ENCODE peak calls at places on chromosomes 3 and 15, in ten cellular contexts. One of them, this sample, is unnamed.

GRCh38 chr15:76904461-76905012 is 603 bp downstream of the SCAPER start:
- DNase-seq in K562: no peak
- DNase-seq in HL-60: no peak
- DNase-seq in heart left ventricle: no peak
- DNase-seq in hepatocyte: peak
- DNase-seq in keratinocyte: no peak
- DNase-seq in esophagus squamous epithelium: no peak
- DNase-seq in HepG2: peak
- DNase-seq in mammary epithelial cell: peak
- DNase-seq in AG04450: no peak
- DNase-seq in this sample: no peak

GRCh38 chr3:170178631-170179030 is 2.9 kb downstream of the PHC3 start:
- DNase-seq in HL-60: no peak
- DNase-seq in keratinocyte: no peak
- DNase-seq in K562: no peak
- DNase-seq in mammary epithelial cell: no peak
- DNase-seq in AG04450: no peak
- DNase-seq in hepatocyte: no peak
- DNase-seq in HepG2: no peak
- DNase-seq in esophagus squamous epithelium: no peak
- DNase-seq in heart left ventricle: no peak
- DNase-seq in this sample: no peak

GRCh38 chr15:67805871-67806538 is 19.3 kb upstream of the SKOR1 start:
- DNase-seq in hepatocyte: no peak
- DNase-seq in esophagus squamous epithelium: no peak
- DNase-seq in heart left ventricle: no peak
- DNase-seq in AG04450: no peak
- DNase-seq in keratinocyte: no peak
- DNase-seq in mammary epithelial cell: no peak
- DNase-seq in HepG2: no peak
- DNase-seq in HL-60: no peak
- DNase-seq in K562: no peak
- DNase-seq in this sample: peak

GRCh38 chr3:49997862-49998261 is 57.9 kb downstream of the RBM6 start:
- DNase-seq in keratinocyte: no peak
- DNase-seq in HL-60: no peak
- DNase-seq in heart left ventricle: no peak
- DNase-seq in esophagus squamous epithelium: no peak
- DNase-seq in HepG2: no peak
- DNase-seq in AG04450: no peak
- DNase-seq in K562: no peak
- DNase-seq in hepatocyte: no peak
- DNase-seq in mammary epithelial cell: no peak
- DNase-seq in this sample: no peak

GRCh38 chr3:117977504-117978228 is 1057.0 kb downstream of the IGSF11 start:
- DNase-seq in K562: no peak
- DNase-seq in esophagus squamous epithelium: no peak
- DNase-seq in keratinocyte: no peak
- DNase-seq in mammary epithelial cell: no peak
- DNase-seq in HepG2: no peak
- DNase-seq in heart left ventricle: no peak
- DNase-seq in HL-60: no peak
- DNase-seq in AG04450: no peak
- DNase-seq in hepatocyte: no peak
- DNase-seq in this sample: no peak

GRCh38 chr3:23324745-23325144 is 121.6 kb downstream of the UBE2E2 start:
- DNase-seq in AG04450: peak
- DNase-seq in HepG2: no peak
- DNase-seq in K562: no peak
- DNase-seq in mammary epithelial cell: peak
- DNase-seq in heart left ventricle: no peak
- DNase-seq in keratinocyte: no peak
- DNase-seq in hepatocyte: no peak
- DNase-seq in HL-60: no peak
- DNase-seq in esophagus squamous epithelium: no peak
- DNase-seq in this sample: no peak

GRCh38 chr3:44114142-44114541 is 127.5 kb upstream of the TOPAZ1 start:
- DNase-seq in HepG2: peak
- DNase-seq in mammary epithelial cell: no peak
- DNase-seq in hepatocyte: peak
- DNase-seq in AG04450: no peak
- DNase-seq in heart left ventricle: peak
- DNase-seq in keratinocyte: no peak
- DNase-seq in esophagus squamous epithelium: no peak
- DNase-seq in K562: peak
- DNase-seq in HL-60: no peak
- DNase-seq in this sample: no peak

GRCh38 chr3:145972851-145973250 is 188.1 kb downstream of the PLOD2 start:
- DNase-seq in keratinocyte: no peak
- DNase-seq in mammary epithelial cell: no peak
- DNase-seq in esophagus squamous epithelium: no peak
- DNase-seq in HL-60: no peak
- DNase-seq in hepatocyte: no peak
- DNase-seq in K562: no peak
- DNase-seq in heart left ventricle: no peak
- DNase-seq in AG04450: no peak
- DNase-seq in HepG2: no peak
- DNase-seq in this sample: no peak

GRCh38 chr15:81723758-81724157 is 322.1 kb downstream of the MEX3B start:
- DNase-seq in mammary epithelial cell: no peak
- DNase-seq in hepatocyte: peak
- DNase-seq in HL-60: no peak
- DNase-seq in HepG2: no peak
- DNase-seq in AG04450: no peak
- DNase-seq in heart left ventricle: no peak
- DNase-seq in keratinocyte: no peak
- DNase-seq in esophagus squamous epithelium: no peak
- DNase-seq in K562: no peak
- DNase-seq in this sample: no peak

GRCh38 chr3:194489736-194490612 is 3.2 kb upstream of the ATP13A3 start:
- DNase-seq in hepatocyte: no peak
- DNase-seq in HepG2: no peak
- DNase-seq in mammary epithelial cell: no peak
- DNase-seq in AG04450: no peak
- DNase-seq in esophagus squamous epithelium: no peak
- DNase-seq in K562: no peak
- DNase-seq in heart left ventricle: no peak
- DNase-seq in HL-60: no peak
- DNase-seq in keratinocyte: no peak
- DNase-seq in this sample: no peak

GRCh38 chr3:131421957-131422498 is 40.5 kb downstream of the NUDT16 start:
- DNase-seq in HepG2: no peak
- DNase-seq in esophagus squamous epithelium: no peak
- DNase-seq in AG04450: no peak
- DNase-seq in keratinocyte: no peak
- DNase-seq in mammary epithelial cell: no peak
- DNase-seq in HL-60: no peak
- DNase-seq in K562: no peak
- DNase-seq in hepatocyte: no peak
- DNase-seq in heart left ventricle: no peak
- DNase-seq in this sample: no peak

GRCh38 chr3:133941390-133941789 is 45.7 kb upstream of the RAB6B start:
- DNase-seq in K562: no peak
- DNase-seq in keratinocyte: no peak
- DNase-seq in AG04450: no peak
- DNase-seq in hepatocyte: no peak
- DNase-seq in HepG2: no peak
- DNase-seq in esophagus squamous epithelium: no peak
- DNase-seq in HL-60: no peak
- DNase-seq in heart left ventricle: no peak
- DNase-seq in mammary epithelial cell: no peak
- DNase-seq in this sample: no peak

GRCh38 chr3:16388850-16389411 is 123.9 kb downstream of the OXNAD1 start:
- DNase-seq in AG04450: peak
- DNase-seq in HL-60: no peak
- DNase-seq in keratinocyte: no peak
- DNase-seq in esophagus squamous epithelium: no peak
- DNase-seq in hepatocyte: peak
- DNase-seq in mammary epithelial cell: no peak
- DNase-seq in K562: no peak
- DNase-seq in HepG2: no peak
- DNase-seq in heart left ventricle: no peak
- DNase-seq in this sample: no peak

GRCh38 chr15:101361418-101361817 is 66.4 kb upstream of the SNRPA1 start:
- DNase-seq in heart left ventricle: no peak
- DNase-seq in hepatocyte: no peak
- DNase-seq in AG04450: no peak
- DNase-seq in mammary epithelial cell: peak
- DNase-seq in HL-60: no peak
- DNase-seq in K562: no peak
- DNase-seq in HepG2: no peak
- DNase-seq in keratinocyte: no peak
- DNase-seq in esophagus squamous epithelium: no peak
- DNase-seq in this sample: no peak

GRCh38 chr3:135503429-135504083 is 462.0 kb upstream of the PPP2R3A start:
- DNase-seq in hepatocyte: peak
- DNase-seq in heart left ventricle: peak
- DNase-seq in HepG2: peak
- DNase-seq in AG04450: peak
- DNase-seq in mammary epithelial cell: peak
- DNase-seq in esophagus squamous epithelium: no peak
- DNase-seq in keratinocyte: peak
- DNase-seq in HL-60: peak
- DNase-seq in K562: peak
- DNase-seq in this sample: peak

GRCh38 chr15:101293122-101293521 is 1.9 kb downstream of the SNRPA1 start:
- DNase-seq in keratinocyte: no peak
- DNase-seq in K562: no peak
- DNase-seq in heart left ventricle: no peak
- DNase-seq in HepG2: no peak
- DNase-seq in hepatocyte: no peak
- DNase-seq in mammary epithelial cell: no peak
- DNase-seq in esophagus squamous epithelium: no peak
- DNase-seq in HL-60: no peak
- DNase-seq in AG04450: no peak
- DNase-seq in this sample: no peak

GRCh38 chr15:91228391-91228790 is 128.3 kb downstream of the SV2B start:
- DNase-seq in mammary epithelial cell: no peak
- DNase-seq in HepG2: no peak
- DNase-seq in esophagus squamous epithelium: no peak
- DNase-seq in keratinocyte: no peak
- DNase-seq in HL-60: no peak
- DNase-seq in hepatocyte: no peak
- DNase-seq in heart left ventricle: no peak
- DNase-seq in K562: no peak
- DNase-seq in AG04450: no peak
- DNase-seq in this sample: no peak

GRCh38 chr3:36653095-36653494 is 111.3 kb downstream of the DCLK3 start:
- DNase-seq in hepatocyte: peak
- DNase-seq in HL-60: no peak
- DNase-seq in HepG2: no peak
- DNase-seq in mammary epithelial cell: peak
- DNase-seq in AG04450: no peak
- DNase-seq in heart left ventricle: no peak
- DNase-seq in keratinocyte: peak
- DNase-seq in esophagus squamous epithelium: no peak
- DNase-seq in K562: no peak
- DNase-seq in this sample: no peak

GRCh38 chr3:178551916-178552321 is 15.7 kb downstream of the KCNMB2 start:
- DNase-seq in AG04450: no peak
- DNase-seq in K562: no peak
- DNase-seq in keratinocyte: no peak
- DNase-seq in hepatocyte: peak
- DNase-seq in HL-60: peak
- DNase-seq in HepG2: no peak
- DNase-seq in esophagus squamous epithelium: no peak
- DNase-seq in heart left ventricle: no peak
- DNase-seq in mammary epithelial cell: no peak
- DNase-seq in this sample: peak
- H3K4me3 ChIP-seq in AG04450: no peak
- H3K4me3 ChIP-seq in K562: no peak
- H3K4me3 ChIP-seq in keratinocyte: no peak
- H3K4me3 ChIP-seq in hepatocyte: no peak
- H3K4me3 ChIP-seq in HL-60: no peak
- H3K4me3 ChIP-seq in HepG2: no peak
- H3K4me3 ChIP-seq in esophagus squamous epithelium: peak
- H3K4me3 ChIP-seq in heart left ventricle: no peak
- H3K4me3 ChIP-seq in mammary epithelial cell: no peak
- H3K4me3 ChIP-seq in this sample: no peak

GRCh38 chr3:197337214-197337613 is 38.8 kb upstream of the DLG1 start:
- DNase-seq in heart left ventricle: no peak
- DNase-seq in keratinocyte: no peak
- DNase-seq in K562: no peak
- DNase-seq in AG04450: no peak
- DNase-seq in HepG2: no peak
- DNase-seq in mammary epithelial cell: no peak
- DNase-seq in HL-60: no peak
- DNase-seq in hepatocyte: no peak
- DNase-seq in esophagus squamous epithelium: no peak
- DNase-seq in this sample: no peak
- H3K27ac ChIP-seq in heart left ventricle: no peak
- H3K27ac ChIP-seq in keratinocyte: no peak
- H3K27ac ChIP-seq in K562: no peak
- H3K27ac ChIP-seq in AG04450: no peak
- H3K27ac ChIP-seq in HepG2: no peak
- H3K27ac ChIP-seq in mammary epithelial cell: no peak
- H3K27ac ChIP-seq in HL-60: no peak
- H3K27ac ChIP-seq in hepatocyte: no peak
- H3K27ac ChIP-seq in esophagus squamous epithelium: no peak
- H3K27ac ChIP-seq in this sample: no peak

DNA sequence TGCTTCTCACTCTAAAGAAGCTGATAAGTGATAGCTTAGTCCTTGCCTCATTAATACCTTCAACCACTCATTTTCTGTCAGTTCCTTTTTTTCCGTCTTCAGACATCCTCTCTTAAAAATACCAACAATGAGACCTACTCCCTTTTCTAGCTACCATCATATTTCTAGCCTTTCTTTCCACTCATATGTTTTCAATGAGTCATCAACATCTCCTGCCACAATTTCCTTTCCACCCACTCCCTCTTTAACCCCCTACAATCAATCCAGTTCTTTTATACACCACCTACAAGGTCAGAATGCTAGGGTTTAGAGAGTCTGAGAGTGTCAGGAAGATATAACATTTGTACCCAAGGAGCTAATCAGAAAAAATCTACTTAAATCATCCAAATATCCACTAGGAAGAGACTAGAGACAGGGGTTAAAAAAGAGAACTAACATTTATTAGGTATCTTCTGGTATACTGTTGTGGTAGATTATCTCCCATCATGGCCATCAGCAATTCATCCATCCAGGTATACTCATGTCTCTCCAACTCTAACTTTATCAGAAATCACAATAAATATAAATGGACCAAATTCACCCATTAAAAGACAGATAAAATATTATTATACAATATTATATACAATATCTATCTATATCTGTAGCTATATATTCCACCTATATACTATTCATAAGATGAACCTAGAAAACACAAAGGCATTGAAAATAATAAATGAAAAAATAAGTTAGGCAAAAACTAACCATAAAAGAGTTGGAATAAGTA is 42.5 kb downstream of the MYLK start:
- DNase-seq in mammary epithelial cell: peak
- DNase-seq in keratinocyte: no peak
- DNase-seq in AG04450: no peak
- DNase-seq in hepatocyte: no peak
- DNase-seq in heart left ventricle: no peak
- DNase-seq in esophagus squamous epithelium: no peak
- DNase-seq in HepG2: no peak
- DNase-seq in K562: no peak
- DNase-seq in HL-60: no peak
- DNase-seq in this sample: no peak
- H3K4me3 ChIP-seq in mammary epithelial cell: no peak
- H3K4me3 ChIP-seq in keratinocyte: no peak
- H3K4me3 ChIP-seq in AG04450: no peak
- H3K4me3 ChIP-seq in hepatocyte: no peak
- H3K4me3 ChIP-seq in heart left ventricle: no peak
- H3K4me3 ChIP-seq in esophagus squamous epithelium: no peak
- H3K4me3 ChIP-seq in HepG2: no peak
- H3K4me3 ChIP-seq in K562: no peak
- H3K4me3 ChIP-seq in HL-60: no peak
- H3K4me3 ChIP-seq in this sample: no peak

GRCh38 chr3:99645277-99646106 is 7.1 kb downstream of the COL8A1 start:
- DNase-seq in AG04450: no peak
- DNase-seq in heart left ventricle: no peak
- DNase-seq in HL-60: no peak
- DNase-seq in hepatocyte: no peak
- DNase-seq in keratinocyte: no peak
- DNase-seq in esophagus squamous epithelium: no peak
- DNase-seq in HepG2: peak
- DNase-seq in K562: peak
- DNase-seq in mammary epithelial cell: peak
- DNase-seq in this sample: no peak
- H3K27ac ChIP-seq in AG04450: peak
- H3K27ac ChIP-seq in heart left ventricle: no peak
- H3K27ac ChIP-seq in HL-60: no peak
- H3K27ac ChIP-seq in hepatocyte: no peak
- H3K27ac ChIP-seq in keratinocyte: peak
- H3K27ac ChIP-seq in esophagus squamous epithelium: peak
- H3K27ac ChIP-seq in HepG2: no peak
- H3K27ac ChIP-seq in K562: no peak
- H3K27ac ChIP-seq in mammary epithelial cell: peak
- H3K27ac ChIP-seq in this sample: no peak

This sample was measured in dorsolateral prefrontal cortex.